ENCODE peak calls at places on chromosomes 2 and 18, in five cellular contexts. F is transverse colon, K is IMR-90, R is AG10803, G is epithelial cell of esophagus. D is an unnamed sample.

GRCh38 chr2:240301256-240301795 is 134.1 kb upstream of the GPC1 start:
- DNase-seq in K (no peak), F (no peak), R (no peak), G (no peak), D (no peak)

GRCh38 chr2:163850036-163850435 is 114.2 kb upstream of the FIGN start:
- DNase-seq in K (no peak), R (no peak), F (no peak), G (peak; percentile 22), D (no peak)

GRCh38 chr18:49487711-49488310 is 777 bp upstream of the C18orf32 start:
- DNase-seq in G (no peak), K (no peak), F (no peak), R (no peak), D (no peak)

GRCh38 chr2:66457545-66457944 is 22.6 kb downstream of the MEIS1 start:
- DNase-seq in R (no peak), F (no peak), G (no peak), K (no peak), D (no peak)

GRCh38 chr2:141767051-141767450 is 363.8 kb downstream of the LRP1B start:
- DNase-seq in R (peak; percentile 4), G (peak; percentile 36), F (no peak), K (peak; percentile 17), D (peak; percentile 33)

GRCh38 chr18:11728247-11728646 is 39.2 kb downstream of the GNAL start:
- DNase-seq in G (peak; percentile 69), F (no peak), R (peak; percentile 6), K (no peak), D (no peak)

GRCh38 chr2:242027676-242028450 is 158.3 kb downstream of the RTP5 start:
- DNase-seq in G (no peak), K (no peak), F (no peak), R (no peak), D (no peak)

GRCh38 chr18:49456794-49457193 is 3.7 kb downstream of the DYM start:
- DNase-seq in K (peak; percentile 51), F (no peak), R (no peak), G (no peak), D (no peak)

GRCh38 chr2:180679693-180680092 is 300.7 kb upstream of the UBE2E3 start:
- DNase-seq in F (no peak), K (no peak), G (peak; percentile 56), R (no peak), D (no peak)

GRCh38 chr2:26640331-26640745 is 828 bp downstream of the CIB4 start:
- DNase-seq in K (peak; percentile 39), F (peak; percentile 29), G (peak; percentile 23), R (peak; percentile 61), D (peak; percentile 26)

GRCh38 chr2:75558786-75559428 is 1.8 kb downstream of the EVA1A start:
- DNase-seq in R (peak; percentile 90), G (no peak), F (no peak), K (peak; percentile 41), D (peak; percentile 56)

GRCh38 chr2:74333896-74334586 is 9.2 kb downstream of the SLC4A5 start:
- DNase-seq in G (no peak), R (no peak), F (no peak), K (no peak), D (no peak)

GRCh38 chr2:129777146-129777545 is 202.3 kb upstream of the RAB6C start:
- DNase-seq in K (no peak), F (no peak), R (no peak), G (no peak), D (no peak)

GRCh38 chr18:10094154-10094553 is 180.3 kb downstream of the VAPA start:
- DNase-seq in F (no peak), R (no peak), K (peak; percentile 72), G (peak; percentile 85), D (no peak)

GRCh38 chr2:18623782-18624181 is 34.4 kb upstream of the NT5C1B start:
- DNase-seq in F (no peak), G (peak; percentile 86), K (peak; percentile 72), R (peak; percentile 67), D (peak; percentile 47)

GRCh38 chr2:128235581-128235980 is 83.1 kb downstream of the HS6ST1 start:
- DNase-seq in K (no peak), G (no peak), R (no peak), F (no peak), D (no peak)

GRCh38 chr18:51639541-51639940 is 442.1 kb upstream of the MEX3C start:
- DNase-seq in G (no peak), K (no peak), F (no peak), R (no peak), D (no peak)

GRCh38 chr2:1887915-1888314 is 143.6 kb upstream of the PXDN start:
- DNase-seq in R (peak; percentile 8), G (no peak), F (no peak), K (peak; percentile 3), D (no peak)

GRCh38 chr2:232291343-232291742 is 87.2 kb upstream of the ALPP start:
- DNase-seq in G (no peak), F (no peak), K (no peak), R (no peak), D (no peak)

GRCh38 chr2:15908371-15908770 is 32.0 kb upstream of the MYCN start:
- DNase-seq in G (no peak), K (no peak), F (no peak), R (no peak), D (no peak)

GRCh38 chr2:38409136-38409903 is 32.2 kb upstream of the ATL2 start:
- DNase-seq in R (no peak), G (peak; percentile 68), F (no peak), K (no peak), D (no peak)
- H3K4me3 ChIP-seq in R (no peak overlapping the region), G (no peak overlapping the region), F (no peak overlapping the region), K (no peak overlapping the region), D (no peak overlapping the region)

GRCh38 chr2:238243496-238244076 is 3.7 kb upstream of the HES6 start:
- DNase-seq in R (no peak), F (no peak), G (no peak), K (no peak), D (no peak)

GRCh38 chr2:238250896-238251295 is 11.1 kb upstream of the HES6 start:
- DNase-seq in R (no peak), G (no peak), F (no peak), K (no peak), D (no peak)

GRCh38 chr2:238244151-238244550 is 4.3 kb upstream of the HES6 start:
- DNase-seq in F (no peak), R (no peak), K (no peak), G (no peak), D (no peak)

GRCh38 chr2:238247841-238248440 is 8.1 kb upstream of the HES6 start:
- DNase-seq in F (no peak), G (no peak), K (no peak), R (no peak), D (no peak)

GRCh38 chr2:238247002-238247822 is 7.4 kb upstream of the HES6 start:
- DNase-seq in G (no peak), R (peak; percentile 19), K (no peak), F (no peak), D (no peak)
- H3K4me3 ChIP-seq in G (no peak overlapping the region), R (no peak overlapping the region), K (no peak overlapping the region), F (no peak overlapping the region), D (no peak overlapping the region)

GRCh38 chr2:64988420-64989125 is 626 bp upstream of the SLC1A4 start:
- DNase-seq in G (peak; percentile 82), K (peak; percentile 89), R (peak; percentile 94), F (peak; percentile 79), D (peak; percentile 80)
- H3K4me3 ChIP-seq in G (peak overlapping the region; percentile 47), K (peak overlapping the region; percentile 64), R (peak overlapping the region; percentile 79), F (peak overlapping the region; percentile 77), D (peak overlapping the region; percentile 78)

GRCh38 chr2:136130511-136130910 is 12.6 kb upstream of the CXCR4 start:
- DNase-seq in R (no peak), K (no peak), G (no peak), F (no peak), D (no peak)

GRCh38 chr2:136132840-136133570 is 15.1 kb upstream of the CXCR4 start:
- DNase-seq in K (no peak), R (no peak), G (no peak), F (no peak), D (no peak)

GRCh38 chr2:136131484-136131960 is 13.6 kb upstream of the CXCR4 start:
- DNase-seq in K (no peak), G (no peak), F (no peak), R (no peak), D (no peak)

GRCh38 chr2:136134126-136134525 is 16.2 kb upstream of the CXCR4 start:
- DNase-seq in F (no peak), K (no peak), G (no peak), R (no peak), D (no peak)

DNA sequence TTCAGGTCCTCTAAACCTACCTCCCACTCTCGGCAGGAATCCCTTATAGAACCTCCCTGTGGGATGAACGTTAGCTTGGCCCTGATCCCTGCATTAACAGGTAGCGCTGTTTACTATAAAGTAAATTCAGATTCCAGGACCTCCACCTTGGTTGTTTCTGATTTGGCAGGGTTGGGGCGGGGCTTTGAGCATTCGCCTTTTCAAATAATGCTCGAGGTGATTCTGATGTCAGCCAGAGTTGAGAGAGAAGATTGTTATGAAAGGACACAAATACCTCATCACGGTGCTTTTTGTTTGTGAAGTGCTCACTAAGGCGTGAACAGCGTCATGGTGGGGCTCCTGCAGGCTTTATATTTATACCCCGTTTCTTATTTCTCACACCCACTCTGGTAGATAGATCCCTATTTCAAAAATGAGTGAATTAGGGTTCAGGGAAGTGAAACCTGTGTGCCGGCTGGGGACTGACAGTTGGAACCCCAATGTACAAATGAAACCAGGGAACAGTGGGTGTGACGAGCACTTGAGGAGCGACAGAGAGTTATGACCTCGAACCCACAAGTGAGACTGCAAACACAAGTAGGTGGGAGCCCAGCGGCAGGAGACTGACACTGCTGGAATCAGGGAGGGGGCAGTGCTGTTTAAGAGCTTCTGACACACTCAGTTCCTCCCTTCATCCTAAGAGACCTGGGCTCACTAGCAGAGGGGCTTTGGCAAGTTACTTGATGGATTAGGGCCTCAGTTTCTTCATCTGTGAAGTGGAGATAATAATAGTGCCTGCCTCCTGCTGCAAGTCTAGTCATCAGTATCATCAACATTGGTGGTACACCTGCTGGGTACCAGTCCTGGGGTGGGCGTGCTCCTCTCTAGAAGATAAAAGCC is 14.3 kb upstream of the CXCR4 start:
- DNase-seq in K (no peak), R (no peak), G (no peak), F (peak; percentile 59), D (no peak)
- H3K4me3 ChIP-seq in K (no peak overlapping the region), R (no peak overlapping the region), G (no peak overlapping the region), F (no peak overlapping the region), D (no peak overlapping the region)

GRCh38 chr18:59697236-59697932 is at the start of gene CCBE1:
- DNase-seq in G (peak; percentile 81), F (peak; percentile 72), K (peak; percentile 71), R (peak; percentile 70), D (no peak)

GRCh38 chr18:59691996-59692395 is 5.2 kb downstream of the CCBE1 start:
- DNase-seq in F (no peak), R (no peak), K (peak; percentile 85), G (no peak), D (no peak)

GRCh38 chr18:59695551-59695950 is 1.7 kb downstream of the CCBE1 start:
- DNase-seq in K (no peak), G (no peak), R (no peak), F (no peak), D (no peak)

GRCh38 chr18:59696311-59697235 is 650 bp downstream of the CCBE1 start:
- DNase-seq in F (peak; percentile 10), G (peak; percentile 72), R (peak; percentile 50), K (peak; percentile 59), D (no peak)

DNA sequence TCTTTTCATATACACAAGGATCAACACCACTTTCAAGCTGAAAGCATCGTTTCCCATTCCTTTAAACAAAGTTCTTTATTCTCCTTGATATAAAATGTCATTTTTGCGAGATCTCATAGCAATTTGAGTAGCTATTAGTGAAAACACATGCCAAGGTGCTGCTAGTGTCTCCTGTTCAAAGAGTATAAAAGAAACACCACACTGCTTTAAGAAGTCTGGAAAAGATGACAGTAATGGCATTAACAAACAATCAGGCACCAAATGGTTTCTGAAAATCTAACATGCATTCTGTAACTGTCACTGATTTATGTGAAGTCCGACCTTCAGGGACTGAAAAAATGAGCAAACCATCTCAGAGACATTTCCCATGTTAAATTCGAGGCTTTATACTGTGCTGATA is 2.4 kb downstream of the CCBE1 start:
- DNase-seq in K (no peak), F (no peak), R (no peak), G (no peak), D (no peak)
- H3K4me3 ChIP-seq in K (no peak overlapping the region), F (no peak overlapping the region), R (peak overlapping the region; percentile 89), G (no peak overlapping the region), D (peak overlapping the region; percentile 87)

D was measured in skeletal muscle cell.